ENCODE peak calls at places on chromosomes 16 and 17, in six cellular contexts. C is mesenchymal stem cell, Z is IMR-90, F is H1, A is neuronal stem cell, X is trophoblast cell. W is an unnamed sample.

GRCh38 chr16:89475144-89475543 is 15.2 kb downstream of the ANKRD11 start:
- DNase-seq in C (no peak), Z (no peak), F (no peak), A (no peak), X (peak), W (no peak)

GRCh38 chr16:27816561-27816960 is 247.0 kb downstream of the GSG1L start:
- DNase-seq in C (no peak), Z (no peak), F (no peak), A (no peak), X (no peak), W (no peak)

GRCh38 chr17:34917381-34917780 is 43.9 kb downstream of the CCT6B start:
- DNase-seq in C (no peak), Z (no peak), F (no peak), A (no peak), X (no peak), W (no peak)

GRCh38 chr16:20887207-20887606 is 13.0 kb downstream of the DCUN1D3 start:
- DNase-seq in C (no peak), Z (no peak), F (no peak), A (no peak), X (no peak), W (no peak)

GRCh38 chr17:33492731-33493260 is 199.7 kb upstream of the ASIC2 start:
- DNase-seq in C (peak), Z (no peak), F (no peak), A (no peak), X (no peak), W (no peak)

GRCh38 chr17:4444782-4445473 is 11.2 kb downstream of the SPNS3 start:
- DNase-seq in C (no peak), Z (no peak), F (no peak), A (no peak), X (no peak), W (no peak)

GRCh38 chr17:37212184-37212583 is 163.6 kb upstream of the C17orf78 start:
- DNase-seq in C (peak), Z (no peak), F (no peak), A (no peak), X (no peak), W (no peak)

GRCh38 chr16:11308493-11309283 is 27.6 kb upstream of the PRM1 start:
- DNase-seq in C (no peak), Z (no peak), F (no peak), A (no peak), X (no peak), W (peak)

GRCh38 chr17:882827-883585 is 96.6 kb downstream of the NXN start:
- DNase-seq in C (peak), Z (peak), F (no peak), A (peak), X (no peak), W (peak)

GRCh38 chr16:1643521-1643920 is 31.4 kb downstream of the CRAMP1 start:
- DNase-seq in C (no peak), Z (no peak), F (no peak), A (no peak), X (no peak), W (no peak)

GRCh38 chr16:61148930-61149329 is 887.3 kb downstream of the CDH8 start:
- DNase-seq in C (no peak), Z (no peak), F (no peak), A (no peak), X (no peak), W (no peak)

GRCh38 chr17:79038545-79039135 is 14.7 kb downstream of the C1QTNF1 start:
- DNase-seq in C (no peak), Z (peak), F (no peak), A (no peak), X (peak), W (no peak)

GRCh38 chr16:89332248-89333245 is 115.0 kb downstream of the ZNF778 start:
- DNase-seq in C (no peak), Z (no peak), F (no peak), A (no peak), X (no peak), W (no peak)

GRCh38 chr16:68236804-68237242 is 896 bp upstream of the ESRP2 start:
- DNase-seq in C (no peak), Z (no peak), F (no peak), A (no peak), X (no peak), W (no peak)

GRCh38 chr17:68468785-68469184 is 11.5 kb upstream of the WIPI1 start:
- DNase-seq in C (peak), Z (peak), F (no peak), A (no peak), X (no peak), W (no peak)

GRCh38 chr17:40306395-40306794 is 2.6 kb upstream of the RARA start:
- DNase-seq in C (no peak), Z (no peak), F (no peak), A (no peak), X (peak), W (no peak)

GRCh38 chr17:41212524-41213169 is 13.8 kb upstream of the KRTAP9-2 start:
- DNase-seq in C (no peak), Z (no peak), F (no peak), A (no peak), X (no peak), W (no peak)

GRCh38 chr16:88826070-88826840 is 14.5 kb upstream of the APRT start:
- DNase-seq in C (no peak), Z (no peak), F (no peak), A (no peak), X (no peak), W (no peak)

GRCh38 chr16:67150833-67151396 is at the start of gene B3GNT9:
- DNase-seq in C (peak), Z (peak), F (peak), A (no peak), X (no peak), W (peak)

GRCh38 chr17:15914400-15915165 is 30.3 kb upstream of the ADORA2B start:
- DNase-seq in C (peak), Z (peak), F (no peak), A (no peak), X (peak), W (no peak)

GRCh38 chr16:85067024-85067423 is 39.4 kb downstream of the KIAA0513 start:
- DNase-seq in C (no peak), Z (no peak), F (no peak), A (no peak), X (no peak), W (no peak)

GRCh38 chr16:15055141-15056053 is 477 bp downstream of the NTAN1 start:
- DNase-seq in C (peak), Z (peak), F (peak), A (no peak), X (no peak), W (no peak)

GRCh38 chr16:75351183-75351582 is 82.1 kb downstream of the CFDP1 start:
- DNase-seq in C (peak), Z (peak), F (no peak), A (no peak), X (no peak), W (no peak)

GRCh38 chr17:66451188-66452149 is 149.1 kb downstream of the PRKCA start:
- DNase-seq in C (no peak), Z (no peak), F (peak), A (no peak), X (no peak), W (peak)

GRCh38 chr16:55257971-55258613 is 65.9 kb upstream of the IRX6 start:
- DNase-seq in C (no peak), Z (peak), F (peak), A (peak), X (peak), W (peak)

GRCh38 chr16:4450921-4451619 is 23.4 kb downstream of the NMRAL1 start:
- DNase-seq in C (no peak), Z (no peak), F (no peak), A (no peak), X (no peak), W (no peak)

GRCh38 chr17:62626719-62627218 is 701 bp upstream of the MRC2 start:
- DNase-seq in C (peak), Z (peak), F (no peak), A (peak), X (peak), W (peak)

GRCh38 chr16:4684030-4684715 is 9.2 kb upstream of the NUDT16L1 start:
- DNase-seq in C (no peak), Z (no peak), F (no peak), A (no peak), X (no peak), W (no peak)

DNA sequence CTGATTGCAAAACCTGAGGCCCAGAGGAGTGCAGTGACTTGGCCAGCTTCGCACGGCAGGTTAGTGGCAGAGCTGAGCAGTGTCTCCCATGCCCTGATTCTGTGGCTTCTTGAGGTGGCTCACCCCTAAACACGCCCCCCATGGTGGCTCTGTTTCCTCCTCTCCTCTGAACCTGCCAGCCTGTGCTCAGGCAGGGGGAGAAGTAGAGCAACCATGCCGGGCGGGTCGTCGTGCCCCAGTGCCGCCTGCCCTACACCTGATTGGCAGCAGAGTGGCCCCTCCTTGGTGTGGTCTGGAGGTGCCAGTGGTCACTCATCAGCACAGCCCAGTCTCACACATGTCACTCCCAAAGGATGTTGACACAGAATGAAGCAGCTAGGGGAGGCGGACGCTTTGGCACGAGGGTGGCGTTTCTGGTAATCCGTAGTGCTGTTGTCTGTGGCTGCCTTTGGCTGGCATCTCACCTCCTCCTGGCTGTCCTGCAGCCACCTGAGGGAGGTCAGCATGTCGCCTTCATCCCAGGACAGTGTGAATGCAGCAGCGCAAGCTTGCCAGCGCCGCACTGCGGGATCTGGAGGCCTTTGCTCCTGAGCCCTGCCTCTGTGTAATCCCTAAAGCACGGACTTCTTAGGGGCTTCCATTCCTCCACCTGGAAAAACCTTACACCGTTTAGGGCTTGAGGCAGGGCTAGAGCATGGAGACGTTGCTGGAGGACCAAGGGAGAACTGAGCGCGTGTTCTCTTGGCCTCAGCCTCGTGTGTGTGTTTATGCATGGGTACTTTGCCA is 294.7 kb downstream of the SEC14L1 start:
- DNase-seq in C (no peak), Z (no peak), F (peak), A (no peak), X (no peak), W (no peak)
- H3K18ac ChIP-seq in C (peak), Z (peak), F (peak), A (peak), X (no peak), W (no peak)

DNA sequence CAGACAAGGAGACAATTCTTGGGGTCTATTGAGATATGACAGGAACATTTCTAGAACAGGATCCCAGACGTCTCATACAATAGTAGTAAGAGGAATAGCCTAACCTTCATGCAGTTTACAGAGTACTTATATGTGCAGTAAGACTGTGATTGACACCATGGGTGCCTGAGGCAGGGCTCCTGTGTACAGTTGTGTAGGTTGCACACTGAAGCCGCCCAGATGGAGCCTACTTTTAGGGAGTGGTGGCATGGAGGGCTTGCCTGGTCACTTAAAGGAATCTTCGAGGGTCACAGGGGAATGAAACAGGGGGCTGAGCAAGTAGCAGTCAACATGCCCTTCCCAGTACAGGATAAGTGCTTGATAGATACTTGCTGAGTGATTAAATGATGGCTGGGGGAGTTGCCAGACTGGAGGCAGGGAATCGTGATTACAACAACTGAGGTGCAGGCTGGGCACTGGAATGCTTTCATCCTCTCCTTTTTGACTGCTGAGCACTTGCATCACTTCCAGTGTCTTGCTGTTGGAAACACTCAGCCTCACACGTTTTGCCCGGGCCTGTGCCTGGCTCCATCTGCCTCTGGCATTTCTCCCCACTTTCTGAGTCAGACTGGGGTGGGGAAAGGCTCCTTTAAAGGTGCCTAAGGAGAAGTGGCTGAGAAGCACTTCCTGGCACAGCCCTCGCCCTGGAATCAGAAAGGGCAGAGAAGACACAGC is 71.0 kb downstream of the COPRS start:
- DNase-seq in C (peak), Z (peak), F (no peak), A (no peak), X (no peak), W (no peak)
- H2AFZ ChIP-seq in C (no peak), Z (peak), F (peak), A (peak), X (no peak), W (no peak)

DNA sequence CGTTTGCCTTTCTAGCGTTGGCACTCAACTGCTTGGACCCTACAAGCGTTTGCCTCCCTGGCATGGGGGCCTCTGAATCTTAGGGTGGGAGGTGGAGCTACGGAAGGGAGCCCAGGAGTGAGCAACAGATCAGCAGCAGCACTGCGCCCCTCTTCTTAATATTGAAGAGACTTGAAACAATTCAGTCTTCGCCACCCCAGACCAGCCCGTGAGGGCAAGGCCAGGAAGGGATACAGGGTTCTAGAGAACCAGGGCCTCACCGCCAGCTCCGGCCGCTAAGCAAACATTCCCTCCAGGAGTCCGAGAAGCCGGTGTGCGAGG is 1.5 kb upstream of the GPRC5C start:
- DNase-seq in C (no peak), Z (no peak), F (no peak), A (no peak), X (no peak), W (no peak)
- H3K9ac ChIP-seq in C (peak), Z (no peak), F (peak), A (peak), X (no peak), W (no peak)

GRCh38 chr17:73513426-73513825 is 130.8 kb downstream of the SDK2 start:
- DNase-seq in C (no peak), Z (no peak), F (no peak), A (no peak), X (no peak), W (no peak)
- H3K18ac ChIP-seq in C (no peak), Z (no peak), F (no peak), A (no peak), X (no peak), W (no peak)